ENCODE peak calls at places on chromosomes 2 and 18, in six cellular contexts. A is mammary epithelial cell, S is type B pancreatic cell, H is fibroblast of the aortic adventitia, K is choroid plexus epithelial cell, M is glutamatergic neuron. F is an unnamed sample.
A peak's percentile ranks its signal among the peaks of the same experiment; 100 is the strongest.

GRCh38 chr2:218259099-218259921 is 1.5 kb upstream of the GPBAR1 start:
- DNase-seq in A (no peak), S (no peak), H (peak; percentile 85), K (peak; percentile 79), M (no peak), F (no peak)

GRCh38 chr18:3250237-3251107 is 2.9 kb downstream of the MYL12A start:
- DNase-seq in A (peak; percentile 63), S (no peak), H (peak; percentile 87), K (peak; percentile 84), M (no peak), F (no peak)

GRCh38 chr2:168222095-168222494 is 25.3 kb downstream of the STK39 start:
- DNase-seq in A (no peak), S (no peak), H (no peak), K (no peak), M (no peak), F (no peak)

GRCh38 chr2:94982661-94983060 is 42.8 kb upstream of the MAL start:
- DNase-seq in A (peak; percentile 11), S (no peak), H (no peak), K (peak; percentile 7), M (peak; percentile 8), F (no peak)

GRCh38 chr2:197704434-197705142 is 581 bp upstream of the MARS2 start:
- DNase-seq in A (no peak), S (no peak), H (no peak), K (no peak), M (no peak), F (no peak)

GRCh38 chr18:36719630-36720029 is 109.2 kb downstream of the TPGS2 start:
- DNase-seq in A (no peak), S (no peak), H (no peak), K (no peak), M (no peak), F (peak; percentile 32)

GRCh38 chr2:56713161-56713676 is 529.4 kb downstream of the CCDC85A start:
- DNase-seq in A (no peak), S (no peak), H (peak; percentile 79), K (peak; percentile 36), M (no peak), F (no peak)

GRCh38 chr2:74887445-74887951 is 53.6 kb downstream of the HK2 start:
- DNase-seq in A (peak; percentile 93), S (no peak), H (peak; percentile 74), K (peak; percentile 45), M (no peak), F (peak; percentile 80)

GRCh38 chr18:38497281-38497680 is 931.7 kb upstream of the CELF4 start:
- DNase-seq in A (peak; percentile 46), S (no peak), H (no peak), K (no peak), M (no peak), F (no peak)

GRCh38 chr2:237227190-237227988 is 141.7 kb downstream of the COPS8 start:
- DNase-seq in A (peak; percentile 94), S (no peak), H (peak; percentile 95), K (peak; percentile 92), M (no peak), F (no peak)

GRCh38 chr18:76506395-76506794 is 11.4 kb upstream of the ZNF516 start:
- DNase-seq in A (no peak), S (no peak), H (no peak), K (no peak), M (no peak), F (no peak)

GRCh38 chr2:221671515-221671914 is 99.4 kb upstream of the EPHA4 start:
- DNase-seq in A (peak; percentile 4), S (no peak), H (peak; percentile 48), K (no peak), M (no peak), F (no peak)

GRCh38 chr2:27636766-27637165 is 7.9 kb downstream of the GPN1 start:
- DNase-seq in A (peak; percentile 16), S (no peak), H (no peak), K (no peak), M (no peak), F (no peak)

GRCh38 chr2:157411624-157412336 is 32.1 kb downstream of the CYTIP start:
- DNase-seq in A (no peak), S (no peak), H (no peak), K (no peak), M (no peak), F (no peak)

GRCh38 chr2:96695602-96696001 is 44.3 kb downstream of the LMAN2L start:
- DNase-seq in A (no peak), S (no peak), H (no peak), K (no peak), M (no peak), F (no peak)
- TF ChIP-seq CTCF in A (no peak), S (no peak), H (no peak), K (no peak), M (no peak), F (no peak)

GRCh38 chr2:151491496-151491895 is 81.8 kb downstream of the RIF1 start:
- DNase-seq in A (no peak), S (no peak), H (no peak), K (no peak), M (no peak), F (no peak)
- TF ChIP-seq CTCF in A (no peak), S (no peak), H (no peak), K (no peak), M (no peak), F (no peak)

DNA sequence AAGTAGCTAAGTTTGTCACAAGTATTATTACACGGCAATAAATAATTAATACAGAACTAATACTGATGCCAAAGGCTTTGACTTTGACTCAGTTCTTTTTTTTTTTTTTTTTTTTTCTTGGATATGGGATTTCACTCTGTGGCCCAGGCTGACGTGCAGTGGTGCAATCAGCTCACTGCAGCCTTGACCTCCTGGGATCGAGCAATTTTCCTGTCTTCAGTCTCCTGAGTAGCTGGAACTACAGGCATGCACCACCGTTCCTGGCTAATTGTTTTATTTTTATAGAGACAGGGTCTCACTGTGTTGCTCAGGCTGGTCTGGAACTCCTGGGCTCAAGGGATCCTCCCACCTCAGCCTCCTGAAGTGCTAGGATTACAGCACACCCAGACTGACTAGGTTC is 284.5 kb downstream of the SS18 start:
- DNase-seq in A (no peak), S (no peak), H (no peak), K (peak; percentile 4), M (no peak), F (no peak)
- TF ChIP-seq CTCF in A (no peak), S (peak; percentile 19), H (no peak), K (no peak), M (no peak), F (no peak)

DNA sequence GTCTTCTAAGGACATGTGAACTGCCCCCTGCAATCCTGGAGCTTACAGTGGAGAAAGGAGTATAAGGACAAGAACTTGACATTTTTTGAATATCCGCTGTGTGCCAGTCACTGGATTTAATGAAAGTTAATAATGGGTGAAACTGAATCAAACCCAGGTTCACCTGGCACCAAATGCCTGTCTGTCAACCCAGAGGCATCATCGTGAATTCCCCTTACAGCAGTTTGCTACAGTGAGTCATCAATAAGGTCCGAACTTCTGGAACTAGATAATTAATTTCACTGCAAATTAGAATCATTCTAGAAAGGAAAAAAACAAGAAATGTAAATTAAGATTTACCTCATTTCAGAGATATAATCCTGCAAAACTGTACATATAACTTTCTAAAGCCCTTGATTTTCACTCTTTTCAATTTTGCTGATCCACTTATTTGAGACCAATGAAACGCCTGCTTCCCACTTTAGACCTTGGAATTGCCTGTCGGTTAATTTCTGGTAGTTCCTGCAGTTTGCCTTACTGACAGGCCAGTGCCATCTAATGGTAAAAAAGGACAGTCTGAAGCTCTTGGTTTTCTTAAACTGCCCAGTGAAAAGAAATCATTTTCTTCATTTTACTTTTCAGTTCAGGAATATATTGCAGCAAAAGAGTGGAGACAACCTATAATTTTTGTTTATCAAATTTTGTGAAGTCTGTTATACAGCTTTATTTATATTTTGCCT is 8.2 kb downstream of the DSG2 start:
- DNase-seq in A (no peak), S (no peak), H (peak; percentile 36), K (peak; percentile 78), M (no peak), F (no peak)
- TF ChIP-seq CTCF in A (peak; percentile 28), S (peak; percentile 55), H (peak; percentile 39), K (peak; percentile 71), M (no peak), F (peak; percentile 74)

GRCh38 chr2:85769236-85769986 is 15.6 kb downstream of the ATOH8 start:
- DNase-seq in A (no peak), S (no peak), H (no peak), K (no peak), M (peak; percentile 55), F (no peak)
- TF ChIP-seq CTCF in A (peak; percentile 31), S (peak; percentile 68), H (peak; percentile 43), K (peak; percentile 34), M (peak; percentile 69), F (peak; percentile 24)